ENCODE peak calls at places on chromosomes 16 and 17, in six cellular contexts. F is spleen, J is H1, T is prostate gland, C is endothelial cell of umbilical vein, X is K562. N is an unnamed sample.

GRCh38 chr16:11147033-11147848 is 108.8 kb downstream of the SOCS1 start:
- DNase-seq in F (peak; percentile 34), J (no peak), T (no peak), C (no peak), X (no peak), N (no peak)

GRCh38 chr17:82281502-82282238 is 8.2 kb upstream of the CSNK1D start:
- DNase-seq in F (peak; percentile 59), J (no peak), T (peak; percentile 66), C (peak; percentile 29), X (no peak), N (no peak)

GRCh38 chr16:1961651-1962067 is 2.3 kb downstream of the NDUFB10 start:
- DNase-seq in F (peak; percentile 72), J (no peak), T (no peak), C (no peak), X (peak; percentile 66), N (no peak)

GRCh38 chr16:89116341-89117238 is 22.9 kb downstream of the ACSF3 start:
- DNase-seq in F (peak; percentile 76), J (no peak), T (no peak), C (no peak), X (no peak), N (no peak)

GRCh38 chr17:59810894-59811153 is 81.9 kb downstream of the TUBD1 start:
- DNase-seq in F (no peak), J (no peak), T (no peak), C (no peak), X (no peak), N (no peak)

GRCh38 chr16:369866-370436 is 387 bp downstream of the MRPL28 start:
- DNase-seq in F (peak; percentile 78), J (no peak), T (no peak), C (no peak), X (peak; percentile 55), N (no peak)

GRCh38 chr16:80883816-80884215 is 79.4 kb upstream of the CDYL2 start:
- DNase-seq in F (no peak), J (no peak), T (no peak), C (no peak), X (no peak), N (no peak)

GRCh38 chr17:49003557-49004511 is 6.6 kb downstream of the IGF2BP1 start:
- DNase-seq in F (no peak), J (no peak), T (no peak), C (peak; percentile 68), X (peak; percentile 61), N (peak; percentile 85)

GRCh38 chr17:61947367-61948078 is 19.7 kb upstream of the INTS2 start:
- DNase-seq in F (no peak), J (no peak), T (no peak), C (no peak), X (no peak), N (no peak)

GRCh38 chr16:51107742-51108141 is 43.3 kb downstream of the SALL1 start:
- DNase-seq in F (no peak), J (no peak), T (no peak), C (no peak), X (no peak), N (no peak)

GRCh38 chr17:77782611-77783010 is 175.9 kb upstream of the TNRC6C start:
- DNase-seq in F (no peak), J (no peak), T (no peak), C (no peak), X (no peak), N (no peak)

GRCh38 chr16:30768583-30769181 is 6.6 kb downstream of the RNF40 start:
- DNase-seq in F (peak; percentile 64), J (no peak), T (no peak), C (no peak), X (no peak), N (no peak)

GRCh38 chr16:84543253-84543652 is 38.8 kb upstream of the MEAK7 start:
- DNase-seq in F (no peak), J (no peak), T (no peak), C (no peak), X (no peak), N (no peak)

DNA sequence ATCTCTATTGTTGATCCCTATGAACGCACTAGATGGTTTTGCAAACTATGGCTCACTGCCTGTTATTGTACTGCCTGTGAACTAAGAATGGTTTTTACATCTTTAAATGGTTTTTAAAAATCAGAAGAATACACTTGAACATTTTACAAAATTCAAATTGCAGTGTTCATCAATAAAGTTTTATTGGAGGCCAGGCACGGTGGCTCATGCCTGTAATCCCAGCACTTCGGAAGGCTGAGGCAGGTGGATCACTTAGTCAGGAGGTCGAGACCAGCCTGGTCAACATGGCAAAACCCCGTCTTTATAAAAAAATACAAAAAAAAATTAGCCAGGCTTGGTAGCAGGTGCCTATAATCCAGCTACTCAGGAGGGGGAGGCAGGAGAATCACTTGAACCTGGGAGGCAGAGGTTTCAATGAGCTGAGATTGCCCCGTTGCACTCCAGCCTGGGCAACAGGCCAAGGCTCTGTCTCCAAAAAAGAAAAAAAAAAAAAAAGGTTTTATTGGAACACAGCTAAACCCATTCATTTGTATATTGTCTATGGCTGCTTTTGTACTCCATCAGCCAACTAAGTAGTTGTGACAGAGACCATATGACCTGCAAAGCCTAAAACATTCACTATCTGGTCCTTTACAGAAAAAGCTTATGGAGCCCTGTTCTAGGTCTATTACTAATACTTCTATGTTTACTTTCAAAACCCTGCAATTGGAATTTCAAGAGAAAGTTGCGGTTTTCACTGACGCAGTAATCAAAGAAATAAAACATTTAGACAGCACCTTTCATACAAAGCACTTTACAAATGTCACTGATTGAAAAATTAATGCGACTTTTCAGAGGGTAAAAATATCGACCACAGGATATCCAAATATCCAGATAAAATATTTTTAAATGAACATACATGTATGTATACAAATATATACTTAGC is 18.8 kb downstream of the IKZF3 start:
- DNase-seq in F (no peak), J (no peak), T (no peak), C (no peak), X (no peak), N (no peak)
- H3K27me3 ChIP-seq in F (no peaks in the 10 kb centered on the region), J (no peaks in the 10 kb centered on the region), T (no peaks in the 10 kb centered on the region), C (peaks cover 20% of the 10 kb centered on the region), X (peaks cover 8% of the 10 kb centered on the region), N (no peaks in the 10 kb centered on the region)

GRCh38 chr17:47821424-47822379 is at the start of gene OSBPL7:
- DNase-seq in F (peak; percentile 94), J (peak; percentile 60), T (peak; percentile 61), C (peak; percentile 94), X (peak; percentile 90), N (no peak)
- TF ChIP-seq POLR2AphosphoS5 in F (peak; percentile 87), J (no peak), T (peak; percentile 73), C (peak; percentile 93), X (peak; percentile 76), N (peak; percentile 58)

GRCh38 chr16:54783226-54783625 is 147.4 kb upstream of the IRX5 start:
- DNase-seq in F (no peak), J (no peak), T (no peak), C (no peak), X (no peak), N (peak; percentile 14)

GRCh38 chr16:54779549-54779948 is 151.1 kb upstream of the IRX5 start:
- DNase-seq in F (no peak), J (no peak), T (no peak), C (no peak), X (no peak), N (no peak)

GRCh38 chr16:54783980-54784379 is 146.7 kb upstream of the IRX5 start:
- DNase-seq in F (no peak), J (no peak), T (no peak), C (no peak), X (no peak), N (no peak)

GRCh38 chr16:54774768-54775167 is 155.9 kb upstream of the IRX5 start:
- DNase-seq in F (no peak), J (no peak), T (no peak), C (no peak), X (no peak), N (no peak)

GRCh38 chr16:54780266-54780665 is 150.4 kb upstream of the IRX5 start:
- DNase-seq in F (no peak), J (no peak), T (no peak), C (no peak), X (no peak), N (peak; percentile 7)
- TF ChIP-seq POLR2A in F (no peak), J (no peak), T (no peak), C (no peak), X (no peak), N (no peak)

GRCh38 chr16:25693621-25694020 is 1.9 kb downstream of the HS3ST4 start:
- DNase-seq in F (no peak), J (no peak), T (no peak), C (no peak), X (no peak), N (no peak)
- H3K27me3 ChIP-seq in F (peaks cover 73% of the 10 kb centered on the region), J (peaks cover 22% of the 10 kb centered on the region), T (no peaks in the 10 kb centered on the region), C (peaks cover 9% of the 10 kb centered on the region), X (peaks cover 11% of the 10 kb centered on the region), N (peaks cover 91% of the 10 kb centered on the region)

DNA sequence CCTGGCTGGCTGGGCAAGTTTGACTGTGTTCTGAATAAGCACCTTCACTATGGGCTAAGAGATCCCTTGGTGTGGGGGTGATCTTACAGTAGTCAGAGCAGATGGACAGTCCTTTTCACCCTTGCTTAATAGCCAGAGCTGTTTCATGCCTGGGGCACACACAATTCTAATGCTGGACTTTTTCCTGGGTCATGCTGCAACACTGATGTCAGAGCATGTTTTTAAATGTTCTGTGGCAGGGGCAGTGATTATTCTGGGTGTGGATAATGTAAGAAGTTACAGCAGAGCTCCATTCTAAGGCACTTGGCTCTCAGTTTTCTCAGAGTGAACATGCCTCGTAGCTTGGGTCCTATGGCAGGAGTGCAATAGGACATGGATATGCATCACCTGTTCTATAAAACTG is 4.0 kb upstream of the CD68 start:
- DNase-seq in F (no peak), J (no peak), T (no peak), C (no peak), X (no peak), N (no peak)
- TF ChIP-seq POLR2AphosphoS5 in F (no peak), J (peak; percentile 56), T (no peak), C (no peak), X (no peak), N (no peak)

DNA sequence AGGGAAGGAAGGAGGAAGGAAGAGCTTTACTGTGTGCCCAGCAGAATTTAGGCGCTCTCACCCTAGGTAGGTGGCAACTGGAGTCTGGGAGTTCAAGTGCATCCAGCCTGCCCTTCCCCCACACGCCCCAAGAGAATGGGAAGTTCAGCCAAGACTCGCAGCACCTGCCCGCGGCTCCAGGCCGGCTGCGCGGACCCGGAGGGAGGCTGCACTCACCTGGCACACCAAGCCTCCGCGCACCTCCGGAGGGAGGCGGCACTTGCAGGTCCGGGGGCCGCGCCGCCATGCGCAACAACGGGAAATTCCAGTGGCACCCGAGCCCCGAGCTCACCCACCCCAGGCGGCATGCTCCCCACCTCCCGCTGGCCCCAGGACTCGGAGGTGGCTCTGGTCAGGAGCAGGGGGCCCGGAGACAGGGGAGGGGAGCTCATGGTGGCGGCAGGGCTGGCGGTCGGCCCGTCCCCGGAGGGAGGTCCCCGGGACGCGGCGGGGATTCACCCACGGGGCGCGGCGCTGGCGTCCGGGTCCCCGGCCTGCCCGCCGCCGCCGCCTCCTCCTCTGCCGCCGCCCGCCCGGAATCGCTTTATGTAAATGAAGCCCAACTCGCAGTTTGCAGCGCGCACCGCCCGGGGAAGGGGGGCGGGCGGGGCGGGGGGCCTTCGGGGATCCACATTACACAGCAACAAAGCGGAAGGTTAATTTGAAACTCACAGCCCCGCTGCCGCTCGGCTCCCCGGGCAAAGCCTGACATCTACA is at the start of gene ZFHX3:
- DNase-seq in F (peak; percentile 89), J (no peak), T (peak; percentile 78), C (peak; percentile 53), X (no peak), N (no peak)
- TF ChIP-seq POLR2A in F (no peak), J (no peak), T (peak; percentile 11), C (no peak), X (no peak), N (peak; percentile 22)

DNA sequence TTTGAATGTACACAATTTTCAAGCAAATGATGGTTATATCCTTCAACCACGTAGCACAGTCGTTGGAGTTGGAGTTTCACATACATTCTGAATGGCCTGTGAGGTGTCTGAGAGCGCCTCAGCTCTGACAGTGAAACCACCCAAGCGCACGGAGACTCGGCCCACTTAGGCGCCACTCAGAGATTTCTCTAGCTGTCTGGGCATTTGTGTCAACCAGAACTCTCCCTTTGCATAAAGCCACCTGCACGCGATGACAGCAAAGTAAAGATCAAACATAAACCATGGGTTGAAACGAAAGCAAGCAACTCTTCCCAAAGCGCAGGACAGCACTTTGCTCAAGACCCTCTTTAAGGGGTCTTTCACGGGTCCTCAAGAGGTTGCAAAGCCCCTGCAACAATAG is 543 bp downstream of the SLC6A4 start:
- DNase-seq in F (no peak), J (no peak), T (no peak), C (no peak), X (no peak), N (no peak)
- H3K27me3 ChIP-seq in F (peaks cover 67% of the 10 kb centered on the region), J (peaks cover 61% of the 10 kb centered on the region), T (no peaks in the 10 kb centered on the region), C (peaks cover 64% of the 10 kb centered on the region), X (peaks cover 46% of the 10 kb centered on the region), N (peaks cover 31% of the 10 kb centered on the region)